ENCODE peak calls at places on chromosomes 6 and 20, in eight cellular contexts. Q is NCI-H2081, S is amniotic stem cell, C is IMR-90, L is T-helper 2 cell, M is natural killer cell, Y is germinal center, Z is ELF-1. R is an unnamed sample.

GRCh38 chr6:19210849-19211590 is 626.1 kb upstream of the ID4 start:
- DNase-seq in Q (no peak), S (no peak), C (no peak), Y (peak), Z (peak), M (no peak), L (no peak), R (peak)

GRCh38 chr6:30340589-30341054 is 4.3 kb upstream of the RPP21 start:
- DNase-seq in Q (no peak), Y (no peak), M (no peak), Z (no peak), C (peak), S (no peak), L (no peak), R (no peak)

GRCh38 chr6:100464910-100465700 is at the start of gene SIM1:
- DNase-seq in M (no peak), S (no peak), Z (peak), L (no peak), C (peak), Q (no peak), Y (peak), R (no peak)

GRCh38 chr6:33785766-33786165 is 3.2 kb downstream of the LEMD2 start:
- DNase-seq in Z (peak), S (no peak), M (no peak), L (no peak), Y (no peak), C (peak), Q (no peak), R (no peak)

GRCh38 chr6:155782739-155783459 is 327.3 kb upstream of the NOX3 start:
- DNase-seq in Y (no peak), Z (no peak), M (no peak), Q (no peak), C (peak), L (no peak), S (peak), R (no peak)

GRCh38 chr6:161463061-161463460 is 189.2 kb upstream of the AGPAT4 start:
- DNase-seq in S (no peak), M (no peak), Y (no peak), Z (no peak), Q (no peak), L (no peak), C (no peak), R (no peak)

GRCh38 chr6:132322398-132322797 is 78.9 kb downstream of the MOXD1 start:
- DNase-seq in M (no peak), L (no peak), C (peak), S (no peak), Z (no peak), Q (no peak), Y (no peak), R (no peak)

GRCh38 chr6:77926198-77926752 is 273.4 kb downstream of the MEI4 start:
- DNase-seq in C (no peak), Z (no peak), Q (no peak), L (no peak), S (no peak), M (no peak), Y (no peak), R (no peak)

GRCh38 chr6:51585264-51585663 is 502.1 kb downstream of the PKHD1 start:
- DNase-seq in C (no peak), L (no peak), Z (no peak), Y (no peak), Q (no peak), S (no peak), M (no peak), R (no peak)

GRCh38 chr6:91569071-91569470 is 982.2 kb upstream of the MAP3K7 start:
- DNase-seq in L (no peak), C (peak), M (no peak), Y (no peak), S (no peak), Z (no peak), Q (no peak), R (no peak)

GRCh38 chr20:8152183-8152582 is 20.1 kb downstream of the PLCB1 start:
- DNase-seq in S (peak), C (peak), Q (no peak), M (no peak), L (no peak), Z (no peak), Y (no peak), R (no peak)

GRCh38 chr6:15148356-15149058 is 97.4 kb upstream of the JARID2 start:
- DNase-seq in Z (peak), S (no peak), C (peak), M (no peak), Q (no peak), L (no peak), Y (no peak), R (no peak)

GRCh38 chr20:48601798-48602197 is 226.0 kb downstream of the PREX1 start:
- DNase-seq in S (no peak), L (no peak), C (no peak), M (no peak), Q (no peak), Y (no peak), Z (no peak), R (no peak)

GRCh38 chr6:56401477-56402070 is 154.2 kb upstream of the COL21A1 start:
- DNase-seq in Z (no peak), C (no peak), S (no peak), Y (no peak), Q (no peak), L (no peak), M (no peak), R (no peak)

GRCh38 chr6:161038229-161039003 is 46.8 kb downstream of the MAP3K4 start:
- DNase-seq in L (no peak), Z (no peak), C (peak), Y (no peak), S (no peak), M (no peak), Q (no peak), R (peak)

GRCh38 chr6:47135772-47136171 is 93.6 kb upstream of the ADGRF1 start:
- DNase-seq in L (no peak), S (peak), Q (no peak), M (no peak), Y (no peak), Z (no peak), C (peak), R (no peak)

GRCh38 chr6:167962717-167963116 is 34.8 kb upstream of the KIF25 start:
- DNase-seq in M (no peak), S (no peak), L (no peak), Z (no peak), C (no peak), Y (no peak), Q (no peak), R (no peak)

GRCh38 chr6:1527098-1527497 is 82.6 kb upstream of the FOXC1 start:
- DNase-seq in S (no peak), Q (no peak), Y (no peak), L (no peak), Z (peak), M (no peak), C (peak), R (no peak)

GRCh38 chr6:80411486-80411885 is 305.0 kb downstream of the BCKDHB start:
- DNase-seq in Z (no peak), Y (no peak), S (no peak), C (no peak), L (no peak), Q (no peak), M (no peak), R (no peak)

GRCh38 chr6:152932865-152933264 is 50.0 kb downstream of the FBXO5 start:
- DNase-seq in Z (no peak), L (no peak), S (no peak), Q (no peak), M (no peak), C (no peak), Y (no peak), R (no peak)

GRCh38 chr6:42627044-42627443 is 63.2 kb downstream of the UBR2 start:
- DNase-seq in C (no peak), Y (no peak), Q (no peak), M (no peak), L (no peak), Z (peak), S (no peak), R (no peak)

GRCh38 chr20:62805365-62805710 is 703 bp downstream of the OGFR start:
- DNase-seq in S (no peak), Q (no peak), M (no peak), L (no peak), Z (no peak), C (no peak), Y (peak), R (peak)

GRCh38 chr6:82006027-82006738 is 241.4 kb downstream of the IBTK start:
- DNase-seq in M (no peak), Q (no peak), S (no peak), L (no peak), C (peak), Y (no peak), Z (peak), R (peak)

GRCh38 chr6:43977404-43978111 is 149.7 kb downstream of the MRPL14 start:
- DNase-seq in C (no peak), Z (no peak), Q (no peak), S (no peak), L (no peak), Y (no peak), M (peak), R (no peak)

GRCh38 chr6:43723737-43724295 is 36.2 kb upstream of the MRPS18A start:
- DNase-seq in S (no peak), Y (peak), M (peak), C (peak), Q (peak), Z (peak), L (peak), R (peak)

GRCh38 chr6:31971279-31971992 is 502 bp downstream of the DXO start:
- DNase-seq in C (no peak), L (no peak), Z (no peak), Y (no peak), Q (peak), M (no peak), S (no peak), R (no peak)

GRCh38 chr6:73610444-73611275 is 43.1 kb downstream of the SLC17A5 start:
- DNase-seq in S (peak), Z (no peak), Q (peak), M (no peak), L (no peak), Y (peak), C (peak), R (peak)

GRCh38 chr20:56409521-56409920 is 2.5 kb upstream of the CASS4 start:
- DNase-seq in Z (no peak), L (no peak), Y (no peak), Q (no peak), M (no peak), C (peak), S (no peak), R (no peak)

GRCh38 chr6:151370509-151371078 is 20.8 kb downstream of the ZBTB2 start:
- DNase-seq in Q (no peak), L (no peak), M (no peak), C (peak), S (no peak), Y (no peak), Z (no peak), R (no peak)

GRCh38 chr6:170265655-170266054 is 25.2 kb downstream of the DLL1 start:
- DNase-seq in L (no peak), Q (peak), M (no peak), C (no peak), S (no peak), Z (no peak), Y (no peak), R (no peak)

GRCh38 chr20:45500022-45500421 is 15.4 kb downstream of the SPINT3 start:
- DNase-seq in Q (no peak), C (no peak), L (no peak), Y (no peak), M (no peak), S (no peak), Z (no peak), R (no peak)

GRCh38 chr20:34390769-34391447 is 27.8 kb downstream of the ITCH start:
- DNase-seq in C (peak), L (peak), Z (peak), Q (no peak), M (no peak), Y (no peak), S (peak), R (no peak)

GRCh38 chr6:14732845-14733757 is 512.8 kb upstream of the JARID2 start:
- DNase-seq in Z (peak), C (peak), Q (no peak), M (no peak), S (no peak), L (peak), Y (no peak), R (no peak)

GRCh38 chr20:60784321-60784720 is 467.7 kb upstream of the CDH4 start:
- DNase-seq in Y (no peak), S (no peak), L (no peak), Q (no peak), M (no peak), Z (no peak), C (no peak), R (no peak)

GRCh38 chr6:17167327-17167979 is 65.6 kb downstream of the STMND1 start:
- DNase-seq in S (no peak), Y (no peak), C (peak), Z (peak), L (no peak), M (no peak), Q (no peak), R (no peak)

GRCh38 chr6:24307881-24308280 is 50.0 kb downstream of the DCDC2 start:
- DNase-seq in L (no peak), Q (no peak), M (no peak), C (no peak), Y (no peak), Z (no peak), S (no peak), R (no peak)

GRCh38 chr6:1004885-1005635 is 306.8 kb upstream of the FOXQ1 start:
- DNase-seq in Z (no peak), S (no peak), C (no peak), M (no peak), L (no peak), Y (no peak), Q (no peak), R (no peak)

GRCh38 chr6:10170816-10171215 is 244.1 kb downstream of the TFAP2A start:
- DNase-seq in Y (no peak), Z (no peak), S (no peak), M (no peak), C (no peak), Q (no peak), L (no peak), R (no peak)

GRCh38 chr6:129884211-129884610 is 23.1 kb upstream of the TMEM244 start:
- DNase-seq in M (no peak), L (no peak), Y (no peak), S (no peak), C (no peak), Q (no peak), Z (no peak), R (no peak)

R was measured in Karpas-422.